ENCODE peak calls at places on chromosomes 5 and 9, in six cellular contexts. F is heart left ventricle; U is kidney tubule cell; Q is activated CD4-positive, alpha-beta T cell treated with anti-CD3 and anti-CD28 coated beads, Interleukin-2, amount 50 U/mL, for 1 hour; B is NCI-H774; V is CD8-positive, alpha-beta T cell. Y is an unnamed sample.

GRCh38 chr9:108521063-108521462 is 334.7 kb downstream of the ACTL7B start:
- DNase-seq in Q (no peak), V (no peak), F (no peak), U (peak; percentile 64), B (no peak), Y (no peak)

GRCh38 chr5:38827525-38827924 is 18.3 kb upstream of the OSMR start:
- DNase-seq in F (no peak), V (no peak), Q (no peak), B (no peak), U (no peak), Y (no peak)

GRCh38 chr5:143031781-143032724 is 261.9 kb downstream of the ARHGAP26 start:
- DNase-seq in Q (no peak), V (no peak), F (no peak), U (no peak), B (no peak), Y (no peak)

GRCh38 chr9:121550569-121551512 is 51.2 kb upstream of the GGTA1 start:
- DNase-seq in Q (peak; percentile 63), V (peak; percentile 73), U (peak; percentile 81), F (peak; percentile 85), B (peak; percentile 65), Y (peak; percentile 77)

GRCh38 chr9:8365029-8365428 is 565.5 kb upstream of the DMAC1 start:
- DNase-seq in Q (no peak), V (no peak), F (no peak), U (peak; percentile 81), B (no peak), Y (no peak)

GRCh38 chr9:100104314-100104713 is 5.3 kb downstream of the INVS start:
- DNase-seq in B (no peak), Q (no peak), F (no peak), V (no peak), U (peak; percentile 92), Y (no peak)

GRCh38 chr9:84917366-84918063 is 248.0 kb downstream of the NTRK2 start:
- DNase-seq in B (peak; percentile 54), U (peak; percentile 25), Q (no peak), F (no peak), V (no peak), Y (peak; percentile 59)

GRCh38 chr9:37976714-37977477 is 73.0 kb upstream of the SLC25A51 start:
- DNase-seq in F (peak; percentile 21), U (peak; percentile 28), V (no peak), B (peak; percentile 20), Q (no peak), Y (peak; percentile 26)

GRCh38 chr9:87863882-87864465 is 18.7 kb upstream of the SPATA31E1 start:
- DNase-seq in B (no peak), F (no peak), Q (no peak), U (no peak), V (no peak), Y (no peak)

GRCh38 chr9:131591845-131592208 is 46.5 kb downstream of the PRRT1B start:
- DNase-seq in V (no peak), B (no peak), U (no peak), Q (no peak), F (no peak), Y (no peak)

GRCh38 chr5:141330299-141331080 is at the start of gene PCDHGA1:
- DNase-seq in Q (peak; percentile 23), B (peak; percentile 15), F (peak; percentile 47), U (peak; percentile 59), V (peak; percentile 35), Y (no peak)

GRCh38 chr5:83184534-83184933 is 107.2 kb downstream of the XRCC4 start:
- DNase-seq in F (no peak), U (no peak), Q (no peak), B (no peak), V (no peak), Y (no peak)

GRCh38 chr9:35074141-35074540 is 1.7 kb upstream of the VCP start:
- DNase-seq in F (no peak), Q (no peak), U (no peak), V (no peak), B (no peak), Y (no peak)

GRCh38 chr5:69504036-69504435 is 11.4 kb downstream of the OCLN start:
- DNase-seq in F (no peak), U (no peak), V (no peak), B (no peak), Q (no peak), Y (no peak)

GRCh38 chr9:120564589-120564988 is 15.4 kb downstream of the CDK5RAP2 start:
- DNase-seq in B (no peak), V (no peak), U (no peak), F (no peak), Q (no peak), Y (no peak)

GRCh38 chr5:172133359-172134029 is 54.5 kb downstream of the STK10 start:
- DNase-seq in Q (peak; percentile 32), B (no peak), U (peak; percentile 98), V (peak; percentile 52), F (peak; percentile 57), Y (no peak)